ENCODE peak calls at places on chromosomes 7 and 10, in four cellular contexts. E, D, I and W are unnamed samples.

GRCh38 chr10:3783721-3784432 is 1.1 kb downstream of the KLF6 start:
- DNase-seq in D (no peak), E (no peak), I (no peak), W (peak; percentile 64)

GRCh38 chr10:22386396-22386928 is 41.2 kb downstream of the SPAG6 start:
- DNase-seq in D (no peak), E (no peak), I (no peak), W (no peak)

GRCh38 chr7:101823086-101823485 is 5.7 kb downstream of the CUX1 start:
- DNase-seq in E (no peak), D (no peak), I (no peak), W (no peak)

GRCh38 chr7:409344-410281 is 110.0 kb downstream of the PDGFA start:
- DNase-seq in I (no peak), E (no peak), D (peak; percentile 59), W (no peak)

GRCh38 chr7:77786741-77787140 is 11.5 kb downstream of the TMEM60 start:
- DNase-seq in D (no peak), E (no peak), I (no peak), W (no peak)

GRCh38 chr7:107638594-107638993 is 22.0 kb upstream of the SLC26A4 start:
- DNase-seq in I (no peak), E (no peak), D (no peak), W (no peak)

GRCh38 chr10:107653832-107654287 is 489.4 kb upstream of the SORCS1 start:
- DNase-seq in D (no peak), I (no peak), E (no peak), W (no peak)

GRCh38 chr7:105906169-105906568 is 29.8 kb upstream of the ATXN7L1 start:
- DNase-seq in D (no peak), I (no peak), E (no peak), W (no peak)

GRCh38 chr7:39589323-39590111 is 23.3 kb downstream of the YAE1 start:
- DNase-seq in D (no peak), I (no peak), E (no peak), W (peak; percentile 41)

GRCh38 chr7:139762886-139763285 is 14.9 kb downstream of the HIPK2 start:
- DNase-seq in I (no peak), E (no peak), D (no peak), W (no peak)

GRCh38 chr10:5448333-5449048 is 36.1 kb downstream of the NET1 start:
- DNase-seq in I (no peak), E (no peak), D (no peak), W (peak; percentile 15)

GRCh38 chr7:33806284-33807157 is 98.8 kb upstream of the BMPER start:
- DNase-seq in D (no peak), I (no peak), E (no peak), W (no peak)

GRCh38 chr7:153130052-153130451 is 370.5 kb downstream of the ACTR3B start:
- DNase-seq in D (no peak), E (no peak), I (no peak), W (no peak)

GRCh38 chr7:120742370-120742769 is 115.6 kb downstream of the TSPAN12 start:
- DNase-seq in I (no peak), D (no peak), E (no peak), W (no peak)

GRCh38 chr10:95818663-95819062 is 62.7 kb downstream of the ENTPD1 start:
- DNase-seq in D (no peak), I (no peak), E (no peak), W (no peak)

GRCh38 chr7:16040381-16040780 is 353.9 kb upstream of the MEOX2 start:
- DNase-seq in I (no peak), D (no peak), E (no peak), W (no peak)

GRCh38 chr10:46030091-46030937 is at the start of gene NCOA4:
- DNase-seq in E (peak; percentile 85), I (peak; percentile 93), D (peak; percentile 99), W (peak; percentile 99)
- TF ChIP-seq POLR2A in E (peak; percentile 79), I (peak; percentile 95), D (no peak), W (peak; percentile 98)

GRCh38 chr7:112789824-112790650 is at the start of gene TMEM168:
- DNase-seq in I (peak; percentile 51), E (no peak), D (peak; percentile 97), W (peak; percentile 87)
- TF ChIP-seq POLR2A in I (peak; percentile 94), E (no peak), D (no peak), W (peak; percentile 85)

DNA sequence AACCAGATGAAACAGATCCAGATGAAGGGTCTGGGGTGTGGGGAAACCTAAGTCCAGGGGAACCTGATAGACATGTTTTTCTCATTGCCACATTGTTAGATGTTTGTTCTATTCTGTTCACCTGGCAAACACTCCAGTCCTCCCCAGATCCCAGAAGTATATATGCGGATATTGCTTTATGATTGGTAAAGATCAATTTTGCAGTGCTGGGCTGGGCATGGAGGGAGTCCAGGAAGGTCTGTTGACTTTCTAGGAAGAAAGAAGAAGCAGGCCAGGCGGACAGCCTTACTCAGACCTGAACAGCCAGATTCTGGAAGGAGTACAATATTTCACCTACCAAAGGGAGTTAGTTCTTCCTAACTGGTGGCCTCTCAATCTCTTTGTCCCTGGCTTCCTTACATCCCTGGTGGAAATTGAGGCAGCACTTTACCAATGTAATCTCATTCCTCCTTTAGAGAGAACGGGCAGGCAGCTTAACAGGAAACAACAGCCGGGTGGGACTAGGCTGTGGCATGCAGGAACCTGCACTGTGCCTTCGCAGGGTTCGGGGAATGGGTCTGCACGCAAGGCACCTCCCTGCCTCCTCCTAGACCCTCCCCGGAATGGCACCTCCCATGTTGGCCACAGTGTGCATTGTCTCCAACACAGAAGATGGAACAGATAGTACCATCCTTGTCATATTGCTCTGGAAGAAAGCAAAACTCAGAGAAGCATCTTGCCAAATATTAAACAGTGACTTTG is 931 bp downstream of the GIMAP6 start:
- DNase-seq in E (no peak), D (peak; percentile 85), I (no peak), W (no peak)
- TF ChIP-seq POLR2A in E (no peak), D (no peak), I (no peak), W (no peak)

GRCh38 chr10:29634105-29634504 is 666 bp downstream of the SVIL start:
- DNase-seq in E (no peak), I (no peak), D (no peak), W (no peak)

GRCh38 chr10:29627201-29628105 is 7.3 kb downstream of the SVIL start:
- DNase-seq in E (no peak), D (no peak), I (no peak), W (no peak)

GRCh38 chr10:29631049-29631339 is 3.8 kb downstream of the SVIL start:
- DNase-seq in D (no peak), E (no peak), I (no peak), W (no peak)

GRCh38 chr10:29630205-29631048 is 4.3 kb downstream of the SVIL start:
- DNase-seq in D (no peak), E (no peak), I (no peak), W (no peak)

GRCh38 chr10:29628912-29629526 is 5.8 kb downstream of the SVIL start:
- DNase-seq in D (no peak), I (no peak), E (no peak), W (no peak)
- TF ChIP-seq POLR2A in D (no peak), I (no peak), E (no peak), W (no peak)

DNA sequence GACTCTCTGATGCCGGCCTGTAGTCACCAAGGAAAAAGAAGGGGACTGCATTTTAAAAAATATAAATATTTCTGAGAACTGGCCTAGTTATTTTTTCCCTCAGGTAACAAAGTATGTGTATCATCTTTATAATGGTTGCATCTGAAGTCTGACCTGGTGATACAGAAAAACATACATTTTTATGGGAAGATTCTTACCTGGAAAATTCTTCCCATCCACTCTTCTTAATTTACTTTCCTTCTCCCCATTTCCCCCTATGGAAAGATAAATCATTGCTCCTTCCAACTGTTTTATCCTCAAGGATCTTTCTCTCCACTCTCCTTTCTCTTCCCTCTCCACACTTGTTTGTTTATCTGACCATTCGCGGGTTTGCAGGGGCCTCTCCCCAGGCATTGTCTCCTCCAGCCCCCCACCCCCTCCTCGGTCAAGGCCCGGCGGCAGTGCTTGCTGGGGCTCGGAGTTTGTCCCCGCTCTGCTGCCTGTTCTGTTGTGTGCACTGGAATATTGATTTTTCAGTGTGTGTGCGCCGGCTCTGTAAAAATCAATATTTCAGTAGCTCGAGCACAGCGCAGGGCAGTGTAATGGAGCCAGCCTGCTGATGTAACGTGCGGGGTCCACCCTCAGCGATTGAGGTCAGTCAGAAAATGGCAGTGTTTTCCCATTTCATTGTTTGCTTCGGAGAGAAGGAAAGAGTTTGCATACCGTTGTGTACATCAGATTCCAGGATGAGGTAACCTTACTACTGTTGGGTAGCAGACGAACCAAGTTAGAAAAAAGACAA is 199.5 kb upstream of the NFE2L3 start:
- DNase-seq in E (no peak), D (no peak), I (no peak), W (no peak)
- TF ChIP-seq POLR2A in E (no peak), D (no peak), I (no peak), W (no peak)